ENCODE peak calls at places on chromosomes 11 and 22, in six cellular contexts. H is PC-3, J is activated gamma-delta T cell, L is pons, N is nucleus accumbens, Q is AG09319. S is an unnamed sample.

GRCh38 chr22:34696557-34696956 is 369.4 kb upstream of the ISX start:
- DNase-seq in H (no peak), J (no peak), L (no peak), N (no peak), Q (no peak), S (no peak)

GRCh38 chr11:134949121-134949591 is 537.1 kb upstream of the B3GAT1 start:
- DNase-seq in H (peak; percentile 66), J (no peak), L (no peak), N (no peak), Q (no peak), S (no peak)

GRCh38 chr11:17923213-17923612 is 89.6 kb downstream of the SERGEF start:
- DNase-seq in H (no peak), J (no peak), L (peak; percentile 28), N (no peak), Q (no peak), S (no peak)

GRCh38 chr11:130308925-130309324 is 5.8 kb downstream of the ZBTB44 start:
- DNase-seq in H (no peak), J (no peak), L (no peak), N (no peak), Q (no peak), S (no peak)

GRCh38 chr22:50305658-50306566 is 1.5 kb downstream of the PLXNB2 start:
- DNase-seq in H (peak; percentile 92), J (no peak), L (peak; percentile 49), N (peak; percentile 26), Q (peak; percentile 88), S (no peak)

GRCh38 chr11:99937330-99937729 is 749.8 kb upstream of the ARHGAP42 start:
- DNase-seq in H (no peak), J (no peak), L (no peak), N (no peak), Q (no peak), S (no peak)

GRCh38 chr11:1303973-1304372 is 5.5 kb downstream of the TOLLIP start:
- DNase-seq in H (no peak), J (no peak), L (no peak), N (no peak), Q (no peak), S (no peak)

GRCh38 chr22:24855794-24856193 is 49.8 kb downstream of the SGSM1 start:
- DNase-seq in H (no peak), J (no peak), L (no peak), N (no peak), Q (no peak), S (no peak)

GRCh38 chr11:70671083-70671482 is 272.8 kb downstream of the CTTN start:
- DNase-seq in H (no peak), J (no peak), L (no peak), N (no peak), Q (no peak), S (no peak)

GRCh38 chr11:65212226-65212801 is 30.6 kb downstream of the CAPN1 start:
- DNase-seq in H (no peak), J (no peak), L (no peak), N (no peak), Q (no peak), S (no peak)

GRCh38 chr22:31044262-31044861 is 36.8 kb upstream of the SMTN start:
- DNase-seq in H (no peak), J (no peak), L (no peak), N (no peak), Q (no peak), S (no peak)

GRCh38 chr11:19938051-19938856 is 222.0 kb downstream of the DBX1 start:
- DNase-seq in H (peak; percentile 73), J (no peak), L (no peak), N (no peak), Q (no peak), S (no peak)

GRCh38 chr11:67269401-67270255 is 3.4 kb downstream of the GRK2 start:
- DNase-seq in H (no peak), J (no peak), L (no peak), N (no peak), Q (no peak), S (no peak)

GRCh38 chr11:109184376-109184775 is 237.6 kb upstream of the C11orf87 start:
- DNase-seq in H (no peak), J (no peak), L (no peak), N (no peak), Q (no peak), S (no peak)